ENCODE peak calls at places on chromosome 16, in nine cellular contexts. B is fibroblast of lung; I is testis; V is right cardiac atrium; E is heart right ventricle; Q is heart left ventricle; T is ascending aorta; W is CD4-positive, CD25-positive, alpha-beta regulatory T cell; R is IMR-90. N is an unnamed sample. For H3K27me3 and H3K4me1, the result is how much of the 10 kb centered on the place peaks cover.

GRCh38 chr16:89357055-89357454 is 133.3 kb downstream of the ANKRD11 start:
- DNase-seq in B (no peak), I (no peak), V (no peak), E (no peak), Q (no peak), T (no peak), W (no peak), R (no peak), N (no peak)

GRCh38 chr16:7921360-7921759 is 588.7 kb downstream of the RBFOX1 start:
- DNase-seq in B (no peak), I (no peak), V (no peak), E (no peak), Q (no peak), T (no peak), W (no peak), R (no peak), N (peak)

GRCh38 chr16:24848065-24848464 is 2.3 kb downstream of the SLC5A11 start:
- DNase-seq in B (peak), I (no peak), V (no peak), E (no peak), Q (no peak), T (no peak), W (no peak), R (peak), N (no peak)

GRCh38 chr16:10895053-10895946 is 18.3 kb downstream of the CIITA start:
- DNase-seq in B (peak), I (peak), V (peak), E (peak), Q (no peak), T (no peak), W (no peak), R (peak), N (peak)

GRCh38 chr16:68367034-68367433 is 56.2 kb downstream of the PRMT7 start:
- DNase-seq in B (no peak), I (peak), V (no peak), E (no peak), Q (no peak), T (no peak), W (no peak), R (peak), N (peak)

GRCh38 chr16:89360760-89361435 is 129.5 kb downstream of the ANKRD11 start:
- DNase-seq in B (no peak), I (no peak), V (no peak), E (no peak), Q (no peak), T (no peak), W (peak), R (no peak), N (no peak)

GRCh38 chr16:67092227-67092626 is 17.5 kb upstream of the PHAF1 start:
- DNase-seq in B (peak), I (no peak), V (no peak), E (no peak), Q (no peak), T (no peak), W (no peak), R (peak), N (no peak)

GRCh38 chr16:85982563-85982939 is 83.6 kb downstream of the IRF8 start:
- DNase-seq in B (no peak), I (peak), V (peak), E (no peak), Q (peak), T (peak), W (no peak), R (no peak), N (no peak)

GRCh38 chr16:83561876-83562275 is 245.9 kb upstream of the HSBP1 start:
- DNase-seq in B (peak), I (no peak), V (no peak), E (no peak), Q (no peak), T (no peak), W (no peak), R (peak), N (peak)

GRCh38 chr16:1979271-1980025 is 1.8 kb downstream of the NOXO1 start:
- DNase-seq in B (no peak), I (peak), V (no peak), E (no peak), Q (no peak), T (no peak), W (no peak), R (no peak), N (peak)

GRCh38 chr16:11240636-11241473 is 15.1 kb downstream of the SOCS1 start:
- DNase-seq in B (no peak), I (no peak), V (peak), E (peak), Q (peak), T (no peak), W (no peak), R (no peak), N (no peak)

GRCh38 chr16:4316732-4317461 is 1.0 kb downstream of the GLIS2 start:
- DNase-seq in B (no peak), I (no peak), V (peak), E (no peak), Q (no peak), T (peak), W (no peak), R (no peak), N (no peak)

GRCh38 chr16:20923876-20924275 is 23.3 kb downstream of the LYRM1 start:
- DNase-seq in B (no peak), I (no peak), V (no peak), E (no peak), Q (no peak), T (no peak), W (no peak), R (no peak), N (no peak)

GRCh38 chr16:66901626-66902025 is 17.1 kb downstream of the CDH16 start:
- DNase-seq in B (no peak), I (no peak), V (peak), E (peak), Q (peak), T (no peak), W (no peak), R (no peak), N (no peak)

GRCh38 chr16:81703177-81704155 is 75.6 kb upstream of the PLCG2 start:
- DNase-seq in B (peak), I (peak), V (no peak), E (no peak), Q (no peak), T (no peak), W (no peak), R (peak), N (no peak)

GRCh38 chr16:3094289-3095027 is 4.6 kb downstream of the ZSCAN10 start:
- DNase-seq in B (no peak), I (peak), V (peak), E (no peak), Q (no peak), T (no peak), W (peak), R (peak), N (peak)

GRCh38 chr16:24822974-24823373 is 22.8 kb upstream of the SLC5A11 start:
- DNase-seq in B (no peak), I (no peak), V (no peak), E (no peak), Q (no peak), T (no peak), W (no peak), R (no peak), N (no peak)

GRCh38 chr16:11105038-11105903 is 150.7 kb downstream of the SOCS1 start:
- DNase-seq in B (peak), I (peak), V (no peak), E (no peak), Q (no peak), T (peak), W (no peak), R (peak), N (peak)

GRCh38 chr16:27749547-27749875 is 199.6 kb downstream of the KATNIP start:
- DNase-seq in B (no peak), I (no peak), V (no peak), E (no peak), Q (no peak), T (no peak), W (no peak), R (no peak), N (no peak)

GRCh38 chr16:64481497-64481896 is 640.4 kb downstream of the CDH11 start:
- DNase-seq in B (no peak), I (no peak), V (no peak), E (no peak), Q (no peak), T (no peak), W (no peak), R (no peak), N (no peak)

GRCh38 chr16:88017006-88017405 is 65.8 kb downstream of the BANP start:
- DNase-seq in B (no peak), I (no peak), V (no peak), E (no peak), Q (no peak), T (no peak), W (no peak), R (no peak), N (no peak)

GRCh38 chr16:88013766-88014165 is 62.5 kb downstream of the BANP start:
- DNase-seq in B (no peak), I (no peak), V (no peak), E (no peak), Q (no peak), T (no peak), W (no peak), R (no peak), N (no peak)

GRCh38 chr16:88015806-88016140 is 64.5 kb downstream of the BANP start:
- DNase-seq in B (no peak), I (no peak), V (no peak), E (no peak), Q (no peak), T (no peak), W (no peak), R (no peak), N (no peak)

GRCh38 chr16:88014201-88014781 is 63.1 kb downstream of the BANP start:
- DNase-seq in B (peak), I (no peak), V (no peak), E (no peak), Q (no peak), T (no peak), W (no peak), R (peak), N (no peak)

DNA sequence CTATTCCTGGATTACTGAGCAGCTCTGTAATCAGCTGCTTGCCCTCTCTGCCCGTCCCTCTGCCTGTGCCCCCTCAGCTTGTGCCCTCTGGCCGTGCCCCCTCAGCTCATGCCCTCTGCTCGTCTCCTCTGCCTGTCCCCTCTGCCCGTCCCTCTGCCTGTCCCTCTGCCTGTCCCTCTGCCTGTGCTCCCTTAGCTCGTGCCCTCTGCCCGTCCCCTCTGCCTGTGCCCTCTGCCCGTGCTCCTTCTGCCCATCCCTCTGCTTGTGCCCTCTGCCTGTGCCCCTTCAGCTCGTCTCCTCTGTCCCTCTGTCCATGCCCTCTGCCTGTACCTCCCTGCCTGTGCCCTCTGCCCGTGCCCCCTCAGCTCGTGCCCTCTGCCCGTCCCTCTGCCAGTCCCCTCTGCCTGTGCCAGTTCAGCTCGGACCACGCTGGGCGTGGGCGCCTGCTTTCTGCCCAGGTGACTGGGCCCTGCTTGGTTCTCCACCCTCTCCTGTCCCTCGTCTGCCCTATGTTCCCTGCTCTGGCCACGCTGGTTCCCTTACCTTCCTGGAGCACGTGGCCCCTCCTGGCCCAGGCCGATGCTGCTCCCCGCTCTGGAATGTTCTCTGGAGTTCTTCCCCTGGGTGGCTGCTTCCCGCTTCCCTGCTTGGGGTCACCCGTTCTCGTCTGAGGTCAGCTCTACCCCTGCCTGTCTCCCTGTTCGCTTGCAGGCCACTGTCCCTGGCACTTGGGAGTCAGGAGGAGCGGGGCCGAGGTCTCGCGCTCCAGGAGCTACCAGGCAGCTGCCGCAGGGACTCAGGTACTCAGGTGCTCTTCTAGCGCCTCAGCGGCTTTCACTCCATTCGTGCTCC is 63.9 kb downstream of the BANP start:
- DNase-seq in B (no peak), I (no peak), V (no peak), E (no peak), Q (no peak), T (no peak), W (no peak), R (no peak), N (no peak)
- H3K27ac ChIP-seq in B (no peak), I (no peak), V (no peak), E (no peak), Q (no peak), T (no peak), W (no peak), R (peak), N (no peak)

DNA sequence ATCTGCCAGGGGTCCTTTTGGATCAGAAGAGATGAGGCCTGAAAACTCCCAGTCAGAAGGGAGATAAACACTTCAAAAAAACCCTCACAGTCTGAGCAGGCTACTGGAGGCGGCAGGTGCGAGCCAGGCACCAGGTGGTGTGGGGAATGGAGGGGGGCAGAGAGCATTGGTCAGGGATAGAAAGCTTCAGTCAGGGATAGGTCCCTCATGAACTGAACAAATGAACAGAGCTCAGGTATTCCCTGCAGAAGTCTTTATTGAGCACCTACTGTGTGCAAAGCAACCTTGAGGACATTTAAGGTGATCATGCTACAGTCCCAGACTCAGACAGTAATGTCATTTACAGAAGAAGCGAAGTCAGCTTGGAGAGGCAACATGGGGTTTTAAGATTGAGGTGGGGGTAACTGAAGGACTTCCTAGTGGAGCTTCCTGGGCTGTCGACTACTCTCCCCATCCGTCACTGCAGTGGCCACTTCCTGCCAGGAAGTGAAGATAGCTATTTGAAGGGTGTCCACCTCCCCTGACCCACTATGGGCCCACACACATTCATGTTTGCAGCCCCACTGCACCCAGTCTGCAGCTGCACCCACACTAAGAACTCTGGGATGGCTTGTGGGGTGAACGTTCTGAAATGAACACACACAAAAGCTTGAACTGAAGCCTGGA is 3.2 kb downstream of the KIFC3 start:
- DNase-seq in B (no peak), I (no peak), V (no peak), E (no peak), Q (no peak), T (no peak), W (no peak), R (no peak), N (no peak)
- H3K27me3 ChIP-seq in B (under half), I (under half), V (under half), E (under half), Q (under half), T (under half), W (under half), R (under half), N (under half)

GRCh38 chr16:17373533-17373932 is 97.2 kb downstream of the XYLT1 start:
- DNase-seq in B (no peak), I (no peak), V (no peak), E (no peak), Q (no peak), T (no peak), W (no peak), R (no peak), N (no peak)

GRCh38 chr16:17377360-17378324 is 93.1 kb downstream of the XYLT1 start:
- DNase-seq in B (peak), I (no peak), V (no peak), E (no peak), Q (no peak), T (no peak), W (no peak), R (no peak), N (no peak)

GRCh38 chr16:17372383-17372782 is 98.4 kb downstream of the XYLT1 start:
- DNase-seq in B (peak), I (no peak), V (no peak), E (no peak), Q (no peak), T (no peak), W (no peak), R (peak), N (peak)

GRCh38 chr16:17375388-17376304 is 95.1 kb downstream of the XYLT1 start:
- DNase-seq in B (no peak), I (no peak), V (no peak), E (no peak), Q (no peak), T (no peak), W (no peak), R (no peak), N (no peak)

DNA sequence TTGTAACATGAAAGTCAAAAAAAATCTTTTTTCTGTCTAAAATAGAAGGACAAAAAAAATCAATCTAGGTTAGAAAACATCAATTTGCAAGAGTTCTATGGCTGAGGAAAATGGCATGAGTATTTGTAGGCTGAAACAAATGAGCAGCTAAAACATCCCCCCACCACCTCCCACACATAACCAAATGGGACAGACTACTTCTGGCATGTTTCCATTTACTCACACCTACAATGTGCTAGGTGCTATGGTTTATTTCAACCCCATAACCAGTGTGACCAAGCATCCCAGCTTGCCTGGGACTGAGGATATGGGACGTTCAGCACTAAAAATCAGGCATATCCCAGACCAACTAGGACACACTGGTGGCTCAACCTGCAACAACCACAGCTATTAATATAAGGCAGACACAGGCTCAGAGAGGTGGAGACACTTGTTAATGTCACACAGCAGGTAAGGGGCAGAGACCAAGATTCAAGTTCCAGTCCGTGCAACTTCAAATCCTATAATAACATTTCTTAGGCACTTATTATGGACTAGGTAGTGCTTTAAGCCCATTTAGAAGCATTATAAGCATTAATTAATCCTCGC is 96.0 kb downstream of the XYLT1 start:
- DNase-seq in B (no peak), I (no peak), V (no peak), E (no peak), Q (no peak), T (no peak), W (no peak), R (no peak), N (no peak)
- H3K4me1 ChIP-seq in B (under half), I (under half), V (under half), E (half or more), Q (under half), T (under half), W (under half), R (under half), N (under half)

DNA sequence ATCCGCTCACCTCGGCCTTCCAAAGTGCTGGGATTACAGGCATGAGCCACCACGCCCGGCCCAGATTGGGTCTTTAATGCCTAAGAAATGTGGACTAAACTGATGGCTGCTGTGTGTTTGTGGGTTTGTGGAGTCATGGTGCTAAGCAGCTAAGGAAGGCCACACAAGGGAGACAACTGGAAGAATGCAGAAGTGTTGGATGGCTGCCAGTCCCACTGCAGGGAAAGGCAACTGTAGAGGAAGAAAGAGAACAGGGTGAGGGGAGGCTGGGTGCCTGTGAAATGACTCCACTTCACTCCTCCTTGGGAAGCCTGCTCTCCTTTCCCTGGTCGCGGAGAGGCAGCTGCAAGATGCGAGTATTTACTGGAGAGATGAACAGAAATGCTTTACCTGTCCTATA is 23.5 kb upstream of the SIAH1 start:
- DNase-seq in B (peak), I (peak), V (peak), E (peak), Q (peak), T (no peak), W (no peak), R (peak), N (no peak)
- H3K27ac ChIP-seq in B (no peak), I (no peak), V (no peak), E (no peak), Q (no peak), T (no peak), W (no peak), R (peak), N (no peak)